ENCODE peak calls at places on chromosomes 4 and X, in nine cellular contexts. One of them, this sample, is unnamed.
A peak's percentile ranks its signal among the peaks of the same experiment; 100 is the strongest.

GRCh38 chr4:146255463-146255862 is 41.1 kb downstream of the REELD1 start:
- DNase-seq in naive thymus-derived CD4-positive, alpha-beta T cell: no peak
- DNase-seq in CD8-positive, alpha-beta T cell: no peak
- DNase-seq in fibroblast of lung: peak; percentile 21
- DNase-seq in sigmoid colon: no peak
- DNase-seq in ascending aorta: no peak
- DNase-seq in GM23338: no peak
- DNase-seq in Peyer's patch: no peak
- DNase-seq in esophagus squamous epithelium: no peak
- DNase-seq in this sample: no peak

GRCh38 chrX:150536455-150537116 is 31.8 kb upstream of the MTM1 start:
- DNase-seq in ascending aorta: no peak
- DNase-seq in GM23338: peak; percentile 6
- DNase-seq in fibroblast of lung: no peak
- DNase-seq in sigmoid colon: no peak
- DNase-seq in CD8-positive, alpha-beta T cell: no peak
- DNase-seq in naive thymus-derived CD4-positive, alpha-beta T cell: no peak
- DNase-seq in esophagus squamous epithelium: no peak
- DNase-seq in Peyer's patch: no peak
- DNase-seq in this sample: no peak

GRCh38 chrX:71184803-71185495 is 38.1 kb upstream of the GJB1 start:
- DNase-seq in naive thymus-derived CD4-positive, alpha-beta T cell: no peak
- DNase-seq in ascending aorta: no peak
- DNase-seq in fibroblast of lung: no peak
- DNase-seq in GM23338: no peak
- DNase-seq in CD8-positive, alpha-beta T cell: no peak
- DNase-seq in esophagus squamous epithelium: no peak
- DNase-seq in sigmoid colon: no peak
- DNase-seq in Peyer's patch: no peak
- DNase-seq in this sample: no peak

GRCh38 chr4:158630893-158631292 is 40.8 kb downstream of the C4orf46 start:
- DNase-seq in ascending aorta: no peak
- DNase-seq in naive thymus-derived CD4-positive, alpha-beta T cell: no peak
- DNase-seq in esophagus squamous epithelium: no peak
- DNase-seq in fibroblast of lung: peak; percentile 47
- DNase-seq in sigmoid colon: no peak
- DNase-seq in Peyer's patch: no peak
- DNase-seq in CD8-positive, alpha-beta T cell: no peak
- DNase-seq in GM23338: no peak
- DNase-seq in this sample: peak; percentile 34

GRCh38 chrX:71492086-71493065 is 40.5 kb upstream of the OGT start:
- DNase-seq in esophagus squamous epithelium: no peak
- DNase-seq in ascending aorta: no peak
- DNase-seq in naive thymus-derived CD4-positive, alpha-beta T cell: peak; percentile 43
- DNase-seq in Peyer's patch: peak; percentile 63
- DNase-seq in GM23338: peak; percentile 39
- DNase-seq in CD8-positive, alpha-beta T cell: peak; percentile 68
- DNase-seq in fibroblast of lung: peak; percentile 41
- DNase-seq in sigmoid colon: peak; percentile 77
- DNase-seq in this sample: peak; percentile 38

GRCh38 chr4:46844325-46844917 is 64.6 kb downstream of the COX7B2 start:
- DNase-seq in naive thymus-derived CD4-positive, alpha-beta T cell: no peak
- DNase-seq in fibroblast of lung: peak; percentile 61
- DNase-seq in sigmoid colon: no peak
- DNase-seq in ascending aorta: no peak
- DNase-seq in GM23338: peak; percentile 82
- DNase-seq in CD8-positive, alpha-beta T cell: no peak
- DNase-seq in Peyer's patch: peak; percentile 68
- DNase-seq in esophagus squamous epithelium: no peak
- DNase-seq in this sample: peak; percentile 50

GRCh38 chrX:14267224-14267623 is 237.5 kb upstream of the GEMIN8 start:
- DNase-seq in sigmoid colon: no peak
- DNase-seq in Peyer's patch: no peak
- DNase-seq in CD8-positive, alpha-beta T cell: no peak
- DNase-seq in naive thymus-derived CD4-positive, alpha-beta T cell: no peak
- DNase-seq in esophagus squamous epithelium: no peak
- DNase-seq in fibroblast of lung: no peak
- DNase-seq in GM23338: no peak
- DNase-seq in ascending aorta: no peak
- DNase-seq in this sample: no peak

GRCh38 chr4:188986271-188986689 is 847.0 kb downstream of the TRIML1 start:
- DNase-seq in naive thymus-derived CD4-positive, alpha-beta T cell: no peak
- DNase-seq in fibroblast of lung: peak; percentile 60
- DNase-seq in GM23338: no peak
- DNase-seq in CD8-positive, alpha-beta T cell: no peak
- DNase-seq in esophagus squamous epithelium: no peak
- DNase-seq in ascending aorta: no peak
- DNase-seq in Peyer's patch: no peak
- DNase-seq in sigmoid colon: no peak
- DNase-seq in this sample: no peak

GRCh38 chr4:87512400-87512799 is 16.8 kb downstream of the SPARCL1 start:
- DNase-seq in CD8-positive, alpha-beta T cell: no peak
- DNase-seq in GM23338: no peak
- DNase-seq in sigmoid colon: no peak
- DNase-seq in fibroblast of lung: no peak
- DNase-seq in Peyer's patch: no peak
- DNase-seq in naive thymus-derived CD4-positive, alpha-beta T cell: no peak
- DNase-seq in ascending aorta: no peak
- DNase-seq in esophagus squamous epithelium: no peak
- DNase-seq in this sample: no peak

GRCh38 chr4:87506974-87507701 is 22.0 kb downstream of the SPARCL1 start:
- DNase-seq in GM23338: no peak
- DNase-seq in Peyer's patch: no peak
- DNase-seq in CD8-positive, alpha-beta T cell: no peak
- DNase-seq in sigmoid colon: no peak
- DNase-seq in ascending aorta: no peak
- DNase-seq in esophagus squamous epithelium: no peak
- DNase-seq in naive thymus-derived CD4-positive, alpha-beta T cell: no peak
- DNase-seq in fibroblast of lung: peak; percentile 92
- DNase-seq in this sample: no peak

GRCh38 chr4:87510747-87511146 is 18.4 kb downstream of the SPARCL1 start:
- DNase-seq in ascending aorta: no peak
- DNase-seq in fibroblast of lung: no peak
- DNase-seq in GM23338: no peak
- DNase-seq in sigmoid colon: no peak
- DNase-seq in esophagus squamous epithelium: no peak
- DNase-seq in naive thymus-derived CD4-positive, alpha-beta T cell: no peak
- DNase-seq in CD8-positive, alpha-beta T cell: no peak
- DNase-seq in Peyer's patch: no peak
- DNase-seq in this sample: no peak

GRCh38 chr4:87516683-87517082 is 12.5 kb downstream of the SPARCL1 start:
- DNase-seq in ascending aorta: no peak
- DNase-seq in sigmoid colon: no peak
- DNase-seq in Peyer's patch: no peak
- DNase-seq in fibroblast of lung: no peak
- DNase-seq in esophagus squamous epithelium: no peak
- DNase-seq in naive thymus-derived CD4-positive, alpha-beta T cell: no peak
- DNase-seq in CD8-positive, alpha-beta T cell: no peak
- DNase-seq in GM23338: no peak
- DNase-seq in this sample: no peak

GRCh38 chr4:87511500-87511899 is 17.7 kb downstream of the SPARCL1 start:
- DNase-seq in GM23338: no peak
- DNase-seq in sigmoid colon: no peak
- DNase-seq in CD8-positive, alpha-beta T cell: no peak
- DNase-seq in esophagus squamous epithelium: no peak
- DNase-seq in naive thymus-derived CD4-positive, alpha-beta T cell: no peak
- DNase-seq in fibroblast of lung: no peak
- DNase-seq in ascending aorta: no peak
- DNase-seq in Peyer's patch: no peak
- DNase-seq in this sample: no peak
- H3K4me1 ChIP-seq in GM23338: no peaks in the 10 kb centered on the region
- H3K4me1 ChIP-seq in sigmoid colon: peaks cover 87% of the 10 kb centered on the region
- H3K4me1 ChIP-seq in CD8-positive, alpha-beta T cell: no peaks in the 10 kb centered on the region
- H3K4me1 ChIP-seq in esophagus squamous epithelium: peaks cover 22% of the 10 kb centered on the region
- H3K4me1 ChIP-seq in naive thymus-derived CD4-positive, alpha-beta T cell: no peaks in the 10 kb centered on the region
- H3K4me1 ChIP-seq in fibroblast of lung: peaks cover 5% of the 10 kb centered on the region
- H3K4me1 ChIP-seq in ascending aorta: peaks cover 6% of the 10 kb centered on the region
- H3K4me1 ChIP-seq in Peyer's patch: no peaks in the 10 kb centered on the region
- H3K4me1 ChIP-seq in this sample: no peaks in the 10 kb centered on the region

DNA sequence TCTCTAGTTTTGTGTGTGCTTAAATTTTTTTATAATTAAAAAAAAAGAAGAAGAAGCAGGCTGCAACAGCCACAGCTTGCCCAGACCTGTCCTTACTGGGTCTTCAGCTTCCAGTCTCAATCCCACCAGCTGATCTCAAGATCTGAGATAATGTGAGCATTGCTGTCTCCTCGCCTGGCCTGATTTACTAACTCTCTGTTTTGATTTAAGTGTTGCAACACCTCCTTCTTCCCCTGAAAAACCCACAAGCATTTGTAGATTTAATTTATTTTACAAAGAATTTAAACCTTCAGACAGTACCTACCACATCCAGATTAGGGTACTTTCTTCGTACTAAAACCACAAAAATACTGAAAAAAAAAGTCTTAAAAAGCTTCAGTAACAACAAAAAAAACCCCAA is 38.0 kb downstream of the FAM241A start:
- DNase-seq in esophagus squamous epithelium: no peak
- DNase-seq in GM23338: no peak
- DNase-seq in fibroblast of lung: peak; percentile 35
- DNase-seq in CD8-positive, alpha-beta T cell: no peak
- DNase-seq in ascending aorta: no peak
- DNase-seq in naive thymus-derived CD4-positive, alpha-beta T cell: peak; percentile 19
- DNase-seq in sigmoid colon: no peak
- DNase-seq in Peyer's patch: no peak
- DNase-seq in this sample: no peak
- H3K4me1 ChIP-seq in esophagus squamous epithelium: no peaks in the 10 kb centered on the region
- H3K4me1 ChIP-seq in GM23338: peaks cover 6% of the 10 kb centered on the region
- H3K4me1 ChIP-seq in fibroblast of lung: no peaks in the 10 kb centered on the region
- H3K4me1 ChIP-seq in CD8-positive, alpha-beta T cell: peaks cover 26% of the 10 kb centered on the region
- H3K4me1 ChIP-seq in ascending aorta: no peaks in the 10 kb centered on the region
- H3K4me1 ChIP-seq in naive thymus-derived CD4-positive, alpha-beta T cell: no peaks in the 10 kb centered on the region
- H3K4me1 ChIP-seq in sigmoid colon: peaks cover 5% of the 10 kb centered on the region
- H3K4me1 ChIP-seq in Peyer's patch: no peaks in the 10 kb centered on the region
- H3K4me1 ChIP-seq in this sample: no peaks in the 10 kb centered on the region

GRCh38 chr4:6272863-6273660 is 3.4 kb downstream of the WFS1 start:
- DNase-seq in fibroblast of lung: peak; percentile 65
- DNase-seq in naive thymus-derived CD4-positive, alpha-beta T cell: no peak
- DNase-seq in sigmoid colon: no peak
- DNase-seq in CD8-positive, alpha-beta T cell: no peak
- DNase-seq in ascending aorta: no peak
- DNase-seq in Peyer's patch: no peak
- DNase-seq in esophagus squamous epithelium: no peak
- DNase-seq in GM23338: no peak
- DNase-seq in this sample: no peak

GRCh38 chr4:6271206-6271605 is 1.6 kb downstream of the WFS1 start:
- DNase-seq in ascending aorta: no peak
- DNase-seq in sigmoid colon: no peak
- DNase-seq in Peyer's patch: no peak
- DNase-seq in GM23338: no peak
- DNase-seq in naive thymus-derived CD4-positive, alpha-beta T cell: no peak
- DNase-seq in CD8-positive, alpha-beta T cell: no peak
- DNase-seq in fibroblast of lung: no peak
- DNase-seq in esophagus squamous epithelium: no peak
- DNase-seq in this sample: no peak

GRCh38 chr4:6273661-6273990 is 4.0 kb downstream of the WFS1 start:
- DNase-seq in GM23338: no peak
- DNase-seq in Peyer's patch: no peak
- DNase-seq in naive thymus-derived CD4-positive, alpha-beta T cell: no peak
- DNase-seq in esophagus squamous epithelium: no peak
- DNase-seq in sigmoid colon: no peak
- DNase-seq in ascending aorta: no peak
- DNase-seq in CD8-positive, alpha-beta T cell: no peak
- DNase-seq in fibroblast of lung: no peak
- DNase-seq in this sample: no peak

GRCh38 chr4:6270691-6271121 is 1.1 kb downstream of the WFS1 start:
- DNase-seq in naive thymus-derived CD4-positive, alpha-beta T cell: no peak
- DNase-seq in fibroblast of lung: peak; percentile 51
- DNase-seq in sigmoid colon: no peak
- DNase-seq in Peyer's patch: peak; percentile 63
- DNase-seq in ascending aorta: no peak
- DNase-seq in GM23338: no peak
- DNase-seq in esophagus squamous epithelium: no peak
- DNase-seq in CD8-positive, alpha-beta T cell: no peak
- DNase-seq in this sample: no peak

GRCh38 chr4:6271701-6272465 is 2.2 kb downstream of the WFS1 start:
- DNase-seq in Peyer's patch: no peak
- DNase-seq in CD8-positive, alpha-beta T cell: no peak
- DNase-seq in ascending aorta: no peak
- DNase-seq in GM23338: no peak
- DNase-seq in esophagus squamous epithelium: no peak
- DNase-seq in naive thymus-derived CD4-positive, alpha-beta T cell: no peak
- DNase-seq in fibroblast of lung: no peak
- DNase-seq in sigmoid colon: peak; percentile 76
- DNase-seq in this sample: no peak
- H3K4me1 ChIP-seq in Peyer's patch: no peaks in the 10 kb centered on the region
- H3K4me1 ChIP-seq in CD8-positive, alpha-beta T cell: peaks cover 13% of the 10 kb centered on the region
- H3K4me1 ChIP-seq in ascending aorta: peaks cover 25% of the 10 kb centered on the region
- H3K4me1 ChIP-seq in GM23338: peaks cover 18% of the 10 kb centered on the region
- H3K4me1 ChIP-seq in esophagus squamous epithelium: peaks cover 50% of the 10 kb centered on the region
- H3K4me1 ChIP-seq in naive thymus-derived CD4-positive, alpha-beta T cell: peaks cover 8% of the 10 kb centered on the region
- H3K4me1 ChIP-seq in fibroblast of lung: peaks cover 34% of the 10 kb centered on the region
- H3K4me1 ChIP-seq in sigmoid colon: peaks cover 74% of the 10 kb centered on the region
- H3K4me1 ChIP-seq in this sample: peaks cover 6% of the 10 kb centered on the region

GRCh38 chr4:25856756-25857155 is 6.0 kb downstream of the SEL1L3 start:
- DNase-seq in esophagus squamous epithelium: no peak
- DNase-seq in GM23338: no peak
- DNase-seq in ascending aorta: no peak
- DNase-seq in naive thymus-derived CD4-positive, alpha-beta T cell: no peak
- DNase-seq in sigmoid colon: no peak
- DNase-seq in Peyer's patch: no peak
- DNase-seq in CD8-positive, alpha-beta T cell: no peak
- DNase-seq in fibroblast of lung: peak; percentile 11
- DNase-seq in this sample: no peak
- H3K4me1 ChIP-seq in esophagus squamous epithelium: peaks cover 27% of the 10 kb centered on the region
- H3K4me1 ChIP-seq in GM23338: peaks cover 25% of the 10 kb centered on the region
- H3K4me1 ChIP-seq in ascending aorta: peaks cover under 1% of the 10 kb centered on the region
- H3K4me1 ChIP-seq in naive thymus-derived CD4-positive, alpha-beta T cell: peaks cover 52% of the 10 kb centered on the region
- H3K4me1 ChIP-seq in sigmoid colon: peaks cover 4% of the 10 kb centered on the region
- H3K4me1 ChIP-seq in Peyer's patch: peaks cover 15% of the 10 kb centered on the region
- H3K4me1 ChIP-seq in CD8-positive, alpha-beta T cell: peaks cover 69% of the 10 kb centered on the region
- H3K4me1 ChIP-seq in fibroblast of lung: peaks cover 2% of the 10 kb centered on the region
- H3K4me1 ChIP-seq in this sample: peaks cover 22% of the 10 kb centered on the region

GRCh38 chr4:137541866-137542648 is 9.8 kb upstream of the PCDH18 start:
- DNase-seq in Peyer's patch: no peak
- DNase-seq in fibroblast of lung: peak; percentile 42
- DNase-seq in esophagus squamous epithelium: no peak
- DNase-seq in GM23338: no peak
- DNase-seq in ascending aorta: no peak
- DNase-seq in naive thymus-derived CD4-positive, alpha-beta T cell: no peak
- DNase-seq in CD8-positive, alpha-beta T cell: no peak
- DNase-seq in sigmoid colon: no peak
- DNase-seq in this sample: no peak
- H3K4me1 ChIP-seq in Peyer's patch: no peaks in the 10 kb centered on the region
- H3K4me1 ChIP-seq in fibroblast of lung: peaks cover 4% of the 10 kb centered on the region
- H3K4me1 ChIP-seq in esophagus squamous epithelium: peaks cover 2% of the 10 kb centered on the region
- H3K4me1 ChIP-seq in GM23338: peaks cover 60% of the 10 kb centered on the region
- H3K4me1 ChIP-seq in ascending aorta: no peaks in the 10 kb centered on the region
- H3K4me1 ChIP-seq in naive thymus-derived CD4-positive, alpha-beta T cell: no peaks in the 10 kb centered on the region
- H3K4me1 ChIP-seq in CD8-positive, alpha-beta T cell: no peaks in the 10 kb centered on the region
- H3K4me1 ChIP-seq in sigmoid colon: peaks cover 22% of the 10 kb centered on the region
- H3K4me1 ChIP-seq in this sample: no peaks in the 10 kb centered on the region

DNA sequence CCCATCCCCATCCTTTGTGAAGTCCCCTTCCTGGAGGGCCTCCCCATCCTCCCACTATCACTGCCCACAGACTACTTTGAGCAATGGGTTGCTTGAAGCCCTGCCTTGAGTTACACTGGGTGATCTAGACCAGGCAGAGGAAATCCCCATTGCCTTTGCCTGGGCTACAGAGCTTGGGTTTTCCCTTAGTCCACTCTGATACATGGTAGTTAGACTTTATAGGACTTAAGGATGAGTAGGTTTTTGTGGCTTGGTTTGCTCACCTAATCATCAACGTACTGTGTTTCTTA is 56.6 kb downstream of the TMEM131L start:
- DNase-seq in CD8-positive, alpha-beta T cell: no peak
- DNase-seq in GM23338: no peak
- DNase-seq in ascending aorta: no peak
- DNase-seq in sigmoid colon: no peak
- DNase-seq in naive thymus-derived CD4-positive, alpha-beta T cell: peak; percentile 58
- DNase-seq in Peyer's patch: no peak
- DNase-seq in fibroblast of lung: no peak
- DNase-seq in esophagus squamous epithelium: no peak
- DNase-seq in this sample: no peak
- H3K4me1 ChIP-seq in CD8-positive, alpha-beta T cell: peaks cover 92% of the 10 kb centered on the region
- H3K4me1 ChIP-seq in GM23338: peaks cover 39% of the 10 kb centered on the region
- H3K4me1 ChIP-seq in ascending aorta: peaks cover 3% of the 10 kb centered on the region
- H3K4me1 ChIP-seq in sigmoid colon: peaks cover 35% of the 10 kb centered on the region
- H3K4me1 ChIP-seq in naive thymus-derived CD4-positive, alpha-beta T cell: peaks cover 78% of the 10 kb centered on the region
- H3K4me1 ChIP-seq in Peyer's patch: peaks cover 6% of the 10 kb centered on the region
- H3K4me1 ChIP-seq in fibroblast of lung: no peaks in the 10 kb centered on the region
- H3K4me1 ChIP-seq in esophagus squamous epithelium: peaks cover 21% of the 10 kb centered on the region
- H3K4me1 ChIP-seq in this sample: no peaks in the 10 kb centered on the region